ENCODE peak calls at places on chromosomes 5 and 9, in six cellular contexts. N is breast epithelium, Z is right lobe of liver, W is transverse colon, J is pancreas, O is IMR-90. L is an unnamed sample.
A peak's percentile ranks its signal among the peaks of the same experiment; 100 is the strongest.

GRCh38 chr9:96486351-96487029 is 36.5 kb downstream of the HABP4 start:
- DNase-seq in J (peak; percentile 51), O (peak; percentile 82), N (no peak), W (peak; percentile 25), Z (peak; percentile 80), L (no peak)

GRCh38 chr9:72443855-72444254 is 77.6 kb upstream of the TMC1 start:
- DNase-seq in J (no peak), N (no peak), W (no peak), O (no peak), Z (no peak), L (no peak)

GRCh38 chr9:33524431-33524947 is 438 bp downstream of the ANKRD18B start:
- DNase-seq in W (no peak), O (no peak), J (no peak), Z (no peak), N (no peak), L (no peak)

GRCh38 chr9:78121488-78121887 is 89.9 kb upstream of the GNAQ start:
- DNase-seq in O (peak; percentile 58), J (peak; percentile 36), W (peak; percentile 77), N (peak; percentile 37), Z (peak; percentile 56), L (peak; percentile 84)

GRCh38 chr9:14480561-14480960 is 166.6 kb upstream of the NFIB start:
- DNase-seq in W (no peak), Z (no peak), J (no peak), O (no peak), N (no peak), L (no peak)

GRCh38 chr5:73157399-73158303 is 15.3 kb upstream of the TMEM174 start:
- DNase-seq in Z (no peak), O (no peak), J (no peak), W (no peak), N (no peak), L (no peak)

GRCh38 chr5:3893527-3893926 is 297.9 kb downstream of the IRX1 start:
- DNase-seq in Z (no peak), W (no peak), O (no peak), N (no peak), J (no peak), L (no peak)

GRCh38 chr5:146448783-146449519 is 1.8 kb downstream of the TCERG1 start:
- DNase-seq in N (no peak), Z (no peak), W (no peak), J (no peak), O (no peak), L (no peak)

GRCh38 chr5:136132087-136132486 is 558 bp upstream of the SMAD5 start:
- DNase-seq in J (peak; percentile 20), O (no peak), W (peak; percentile 23), Z (peak; percentile 21), N (no peak), L (no peak)

GRCh38 chr5:1409386-1410110 is 35.7 kb downstream of the SLC6A3 start:
- DNase-seq in O (peak; percentile 13), N (no peak), J (no peak), Z (peak; percentile 14), W (no peak), L (no peak)

GRCh38 chr9:130201974-130202373 is 29.8 kb downstream of the NCS1 start:
- DNase-seq in N (no peak), O (no peak), Z (peak; percentile 36), J (no peak), W (no peak), L (no peak)

GRCh38 chr9:101739311-101739710 is 864 bp upstream of the GRIN3A start:
- DNase-seq in J (no peak), Z (no peak), W (no peak), O (no peak), N (no peak), L (no peak)

GRCh38 chr9:101737165-101737704 is 1.2 kb downstream of the GRIN3A start:
- DNase-seq in Z (peak; percentile 14), O (no peak), W (no peak), J (no peak), N (no peak), L (no peak)

GRCh38 chr9:101738566-101739183 is at the start of gene GRIN3A:
- DNase-seq in Z (peak; percentile 73), W (peak; percentile 26), J (no peak), N (no peak), O (no peak), L (peak; percentile 48)

GRCh38 chr9:101737705-101738565 is 512 bp downstream of the GRIN3A start:
- DNase-seq in J (no peak), W (no peak), N (no peak), O (no peak), Z (peak; percentile 64), L (no peak)

GRCh38 chr9:101736723-101737122 is 1.7 kb downstream of the GRIN3A start:
- DNase-seq in O (no peak), W (no peak), J (no peak), N (no peak), Z (no peak), L (no peak)
- H3K27ac ChIP-seq in O (no peak overlapping the region), W (no peak overlapping the region), J (no peak overlapping the region), N (no peak overlapping the region), Z (no peak overlapping the region), L (no peak overlapping the region)

GRCh38 chr5:75584641-75585040 is 26.6 kb upstream of the ANKDD1B start:
- DNase-seq in N (no peak), O (no peak), J (no peak), Z (no peak), W (no peak), L (no peak)
- TF ChIP-seq CTCF in N (no peak), O (peak; percentile 28), J (no peak), Z (no peak), W (peak; percentile 39), L (no peak)

GRCh38 chr5:88886756-88887741 is 4.1 kb upstream of the MEF2C start:
- DNase-seq in O (no peak), J (no peak), W (no peak), N (no peak), Z (peak; percentile 35), L (no peak)

GRCh38 chr5:88885043-88885442 is 2.1 kb upstream of the MEF2C start:
- DNase-seq in W (no peak), J (no peak), Z (no peak), O (no peak), N (no peak), L (no peak)

GRCh38 chr5:88884435-88884877 is 1.5 kb upstream of the MEF2C start:
- DNase-seq in N (no peak), Z (no peak), J (no peak), O (peak; percentile 23), W (no peak), L (no peak)

GRCh38 chr5:88888291-88888690 is 5.3 kb upstream of the MEF2C start:
- DNase-seq in W (no peak), N (no peak), O (no peak), Z (no peak), J (no peak), L (no peak)

GRCh38 chr5:88886252-88886651 is 3.3 kb upstream of the MEF2C start:
- DNase-seq in W (no peak), J (no peak), O (no peak), N (no peak), Z (no peak), L (no peak)
- H3K27ac ChIP-seq in W (peak overlapping the region; percentile 89), J (no peak overlapping the region), O (no peak overlapping the region), N (peak overlapping the region; percentile 52), Z (peak overlapping the region; percentile 41), L (peak overlapping the region; percentile 83)

GRCh38 chr5:149128023-149128875 is 13.0 kb upstream of the ABLIM3 start:
- DNase-seq in W (peak; percentile 20), J (no peak), O (peak; percentile 41), Z (no peak), N (no peak), L (no peak)
- TF ChIP-seq CTCF in W (peak; percentile 40), J (peak; percentile 15), O (peak; percentile 65), Z (peak; percentile 48), N (peak; percentile 20), L (peak; percentile 55)

GRCh38 chr9:76101945-76102344 is 211.5 kb downstream of the PCSK5 start:
- DNase-seq in Z (no peak), N (no peak), O (no peak), W (no peak), J (no peak), L (no peak)

GRCh38 chr9:76109953-76110352 is 219.5 kb downstream of the PCSK5 start:
- DNase-seq in J (no peak), W (no peak), O (peak; percentile 22), N (no peak), Z (no peak), L (no peak)

GRCh38 chr9:76112151-76112550 is 221.7 kb downstream of the PCSK5 start:
- DNase-seq in O (no peak), W (no peak), J (no peak), Z (no peak), N (no peak), L (no peak)

DNA sequence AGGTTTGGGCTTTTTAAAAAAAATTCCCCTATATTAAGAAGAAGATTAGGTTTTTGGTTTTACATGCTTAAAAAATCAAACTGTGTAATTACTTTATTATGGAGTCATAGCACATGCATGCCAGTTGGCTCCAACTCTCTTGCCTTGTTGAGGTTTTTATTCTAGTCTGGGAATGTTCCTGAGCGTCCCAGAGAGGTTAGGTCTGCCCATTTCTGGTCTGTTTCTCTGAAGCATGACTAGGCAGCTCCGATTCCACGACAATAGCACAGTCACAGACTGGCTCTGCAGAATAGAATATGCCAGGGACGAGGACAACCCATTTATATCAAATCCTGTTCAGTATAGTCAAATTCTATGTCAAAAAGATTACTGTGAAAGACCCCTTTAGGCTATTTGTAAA is 217.0 kb downstream of the PCSK5 start:
- DNase-seq in Z (no peak), O (no peak), N (peak; percentile 51), J (no peak), W (no peak), L (no peak)
- H3K27ac ChIP-seq in Z (no peak overlapping the region), O (no peak overlapping the region), N (no peak overlapping the region), J (no peak overlapping the region), W (no peak overlapping the region), L (no peak overlapping the region)

GRCh38 chr9:91361294-91362201 is at the start of gene AUH:
- DNase-seq in N (peak; percentile 67), J (peak; percentile 81), O (peak; percentile 67), W (peak; percentile 91), Z (peak; percentile 90), L (peak; percentile 84)
- TF ChIP-seq CTCF in N (no peak), J (no peak), O (no peak), W (no peak), Z (no peak), L (peak; percentile 21)

DNA sequence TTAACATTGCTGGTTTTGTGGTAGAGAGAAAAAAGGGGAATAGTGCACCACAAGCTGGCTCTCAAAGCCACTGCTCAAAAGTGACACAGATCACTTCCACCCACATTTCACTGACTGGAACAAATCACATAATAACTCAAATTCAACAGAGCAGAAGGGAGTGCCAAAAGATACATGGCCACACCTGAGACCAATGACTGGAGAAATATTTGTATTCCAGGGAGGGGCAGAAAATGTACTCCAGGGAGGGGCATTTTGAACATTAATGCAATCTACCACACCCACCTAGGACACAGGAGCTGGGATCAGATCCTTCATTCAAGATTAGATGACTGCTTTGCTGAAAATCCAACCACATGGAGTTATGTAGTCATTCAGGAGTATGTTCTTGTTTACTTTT is 44.8 kb upstream of the ALDOB start:
- DNase-seq in O (no peak), N (no peak), J (no peak), W (peak; percentile 49), Z (no peak), L (no peak)
- H3K27ac ChIP-seq in O (no peak overlapping the region), N (no peak overlapping the region), J (no peak overlapping the region), W (peak overlapping the region; percentile 85), Z (no peak overlapping the region), L (no peak overlapping the region)

L was measured in dorsolateral prefrontal cortex.